ENCODE peak calls at places on chromosomes 6 and 20, in nine cellular contexts. One of them, this sample, is unnamed.

GRCh38 chr6:73752943-73753342 is 56.9 kb downstream of the CD109 start:
- DNase-seq in NCI-H524: no peak
- DNase-seq in NCI-H1092 treated with DMSO at 0.1 percent for 48 hours: no peak
- DNase-seq in psoas muscle: no peak
- DNase-seq in activated CD4-positive, CD25-positive, alpha-beta regulatory T cell: no peak
- DNase-seq in ELR: no peak
- DNase-seq in stimulated activated CD8-positive, alpha-beta memory T cell treated with anti-CD3 and anti-CD28 coated beads, Interleukin-15, amount 100 ng/mL, for 24 hours: no peak
- DNase-seq in kidney: no peak
- DNase-seq in iPS-NIHi11: no peak
- DNase-seq in this sample: no peak

GRCh38 chr6:116629467-116630063 is 13.3 kb downstream of the RSPH4A start:
- DNase-seq in NCI-H524: no peak
- DNase-seq in NCI-H1092 treated with DMSO at 0.1 percent for 48 hours: no peak
- DNase-seq in psoas muscle: no peak
- DNase-seq in activated CD4-positive, CD25-positive, alpha-beta regulatory T cell: no peak
- DNase-seq in ELR: no peak
- DNase-seq in stimulated activated CD8-positive, alpha-beta memory T cell treated with anti-CD3 and anti-CD28 coated beads, Interleukin-15, amount 100 ng/mL, for 24 hours: no peak
- DNase-seq in kidney: no peak
- DNase-seq in iPS-NIHi11: no peak
- DNase-seq in this sample: no peak

GRCh38 chr20:48965189-48965910 is 43.8 kb downstream of the ARFGEF2 start:
- DNase-seq in NCI-H524: peak; percentile 49
- DNase-seq in NCI-H1092 treated with DMSO at 0.1 percent for 48 hours: peak; percentile 8
- DNase-seq in psoas muscle: no peak
- DNase-seq in activated CD4-positive, CD25-positive, alpha-beta regulatory T cell: no peak
- DNase-seq in ELR: no peak
- DNase-seq in stimulated activated CD8-positive, alpha-beta memory T cell treated with anti-CD3 and anti-CD28 coated beads, Interleukin-15, amount 100 ng/mL, for 24 hours: no peak
- DNase-seq in kidney: no peak
- DNase-seq in iPS-NIHi11: no peak
- DNase-seq in this sample: no peak

GRCh38 chr6:40344566-40345185 is 242.5 kb downstream of the LRFN2 start:
- DNase-seq in NCI-H524: no peak
- DNase-seq in NCI-H1092 treated with DMSO at 0.1 percent for 48 hours: no peak
- DNase-seq in psoas muscle: no peak
- DNase-seq in activated CD4-positive, CD25-positive, alpha-beta regulatory T cell: no peak
- DNase-seq in ELR: no peak
- DNase-seq in stimulated activated CD8-positive, alpha-beta memory T cell treated with anti-CD3 and anti-CD28 coated beads, Interleukin-15, amount 100 ng/mL, for 24 hours: no peak
- DNase-seq in kidney: no peak
- DNase-seq in iPS-NIHi11: no peak
- DNase-seq in this sample: no peak

GRCh38 chr20:62712606-62713005 is 4.0 kb downstream of the NTSR1 start:
- DNase-seq in NCI-H524: no peak
- DNase-seq in NCI-H1092 treated with DMSO at 0.1 percent for 48 hours: no peak
- DNase-seq in psoas muscle: no peak
- DNase-seq in activated CD4-positive, CD25-positive, alpha-beta regulatory T cell: no peak
- DNase-seq in ELR: no peak
- DNase-seq in stimulated activated CD8-positive, alpha-beta memory T cell treated with anti-CD3 and anti-CD28 coated beads, Interleukin-15, amount 100 ng/mL, for 24 hours: no peak
- DNase-seq in kidney: peak; percentile 65
- DNase-seq in iPS-NIHi11: no peak
- DNase-seq in this sample: no peak

GRCh38 chr6:65075705-65076104 is 631.3 kb downstream of the EYS start:
- DNase-seq in NCI-H524: no peak
- DNase-seq in NCI-H1092 treated with DMSO at 0.1 percent for 48 hours: no peak
- DNase-seq in psoas muscle: no peak
- DNase-seq in activated CD4-positive, CD25-positive, alpha-beta regulatory T cell: no peak
- DNase-seq in ELR: no peak
- DNase-seq in stimulated activated CD8-positive, alpha-beta memory T cell treated with anti-CD3 and anti-CD28 coated beads, Interleukin-15, amount 100 ng/mL, for 24 hours: no peak
- DNase-seq in kidney: no peak
- DNase-seq in iPS-NIHi11: no peak
- DNase-seq in this sample: no peak

GRCh38 chr20:38156888-38157634 is 8.0 kb downstream of the TGM2 start:
- DNase-seq in NCI-H524: no peak
- DNase-seq in NCI-H1092 treated with DMSO at 0.1 percent for 48 hours: no peak
- DNase-seq in psoas muscle: peak; percentile 55
- DNase-seq in activated CD4-positive, CD25-positive, alpha-beta regulatory T cell: no peak
- DNase-seq in ELR: peak; percentile 36
- DNase-seq in stimulated activated CD8-positive, alpha-beta memory T cell treated with anti-CD3 and anti-CD28 coated beads, Interleukin-15, amount 100 ng/mL, for 24 hours: no peak
- DNase-seq in kidney: peak; percentile 90
- DNase-seq in iPS-NIHi11: no peak
- DNase-seq in this sample: no peak

GRCh38 chr20:44075191-44075949 is 111.6 kb downstream of the JPH2 start:
- DNase-seq in NCI-H524: no peak
- DNase-seq in NCI-H1092 treated with DMSO at 0.1 percent for 48 hours: no peak
- DNase-seq in psoas muscle: no peak
- DNase-seq in activated CD4-positive, CD25-positive, alpha-beta regulatory T cell: no peak
- DNase-seq in ELR: no peak
- DNase-seq in stimulated activated CD8-positive, alpha-beta memory T cell treated with anti-CD3 and anti-CD28 coated beads, Interleukin-15, amount 100 ng/mL, for 24 hours: no peak
- DNase-seq in kidney: peak; percentile 57
- DNase-seq in iPS-NIHi11: no peak
- DNase-seq in this sample: no peak

GRCh38 chr6:44138717-44139350 is 11.5 kb downstream of the TMEM63B start:
- DNase-seq in NCI-H524: no peak
- DNase-seq in NCI-H1092 treated with DMSO at 0.1 percent for 48 hours: no peak
- DNase-seq in psoas muscle: no peak
- DNase-seq in activated CD4-positive, CD25-positive, alpha-beta regulatory T cell: no peak
- DNase-seq in ELR: no peak
- DNase-seq in stimulated activated CD8-positive, alpha-beta memory T cell treated with anti-CD3 and anti-CD28 coated beads, Interleukin-15, amount 100 ng/mL, for 24 hours: no peak
- DNase-seq in kidney: no peak
- DNase-seq in iPS-NIHi11: peak; percentile 45
- DNase-seq in this sample: no peak

GRCh38 chr6:105226598-105227291 is 46.9 kb upstream of the POPDC3 start:
- DNase-seq in NCI-H524: no peak
- DNase-seq in NCI-H1092 treated with DMSO at 0.1 percent for 48 hours: no peak
- DNase-seq in psoas muscle: no peak
- DNase-seq in activated CD4-positive, CD25-positive, alpha-beta regulatory T cell: no peak
- DNase-seq in ELR: peak; percentile 49
- DNase-seq in stimulated activated CD8-positive, alpha-beta memory T cell treated with anti-CD3 and anti-CD28 coated beads, Interleukin-15, amount 100 ng/mL, for 24 hours: no peak
- DNase-seq in kidney: no peak
- DNase-seq in iPS-NIHi11: no peak
- DNase-seq in this sample: no peak

GRCh38 chr20:25686081-25687077 is 10.3 kb downstream of the ZNF337 start:
- DNase-seq in NCI-H524: peak; percentile 95
- DNase-seq in NCI-H1092 treated with DMSO at 0.1 percent for 48 hours: no peak
- DNase-seq in psoas muscle: peak; percentile 63
- DNase-seq in activated CD4-positive, CD25-positive, alpha-beta regulatory T cell: no peak
- DNase-seq in ELR: no peak
- DNase-seq in stimulated activated CD8-positive, alpha-beta memory T cell treated with anti-CD3 and anti-CD28 coated beads, Interleukin-15, amount 100 ng/mL, for 24 hours: no peak
- DNase-seq in kidney: no peak
- DNase-seq in iPS-NIHi11: no peak
- DNase-seq in this sample: no peak

GRCh38 chr6:38215225-38215624 is 395.7 kb downstream of the ZFAND3 start:
- DNase-seq in NCI-H524: no peak
- DNase-seq in NCI-H1092 treated with DMSO at 0.1 percent for 48 hours: peak; percentile 61
- DNase-seq in psoas muscle: no peak
- DNase-seq in activated CD4-positive, CD25-positive, alpha-beta regulatory T cell: no peak
- DNase-seq in ELR: no peak
- DNase-seq in stimulated activated CD8-positive, alpha-beta memory T cell treated with anti-CD3 and anti-CD28 coated beads, Interleukin-15, amount 100 ng/mL, for 24 hours: no peak
- DNase-seq in kidney: no peak
- DNase-seq in iPS-NIHi11: no peak
- DNase-seq in this sample: no peak

GRCh38 chr20:990293-990959 is 11.7 kb downstream of the RSPO4 start:
- DNase-seq in NCI-H524: no peak
- DNase-seq in NCI-H1092 treated with DMSO at 0.1 percent for 48 hours: no peak
- DNase-seq in psoas muscle: no peak
- DNase-seq in activated CD4-positive, CD25-positive, alpha-beta regulatory T cell: no peak
- DNase-seq in ELR: no peak
- DNase-seq in stimulated activated CD8-positive, alpha-beta memory T cell treated with anti-CD3 and anti-CD28 coated beads, Interleukin-15, amount 100 ng/mL, for 24 hours: no peak
- DNase-seq in kidney: no peak
- DNase-seq in iPS-NIHi11: no peak
- DNase-seq in this sample: no peak

GRCh38 chr20:16639027-16639941 is 66.0 kb upstream of the KIF16B start:
- DNase-seq in NCI-H524: no peak
- DNase-seq in NCI-H1092 treated with DMSO at 0.1 percent for 48 hours: no peak
- DNase-seq in psoas muscle: no peak
- DNase-seq in activated CD4-positive, CD25-positive, alpha-beta regulatory T cell: no peak
- DNase-seq in ELR: no peak
- DNase-seq in stimulated activated CD8-positive, alpha-beta memory T cell treated with anti-CD3 and anti-CD28 coated beads, Interleukin-15, amount 100 ng/mL, for 24 hours: no peak
- DNase-seq in kidney: no peak
- DNase-seq in iPS-NIHi11: no peak
- DNase-seq in this sample: no peak

GRCh38 chr6:34462561-34462971 is 3.3 kb upstream of the PACSIN1 start:
- DNase-seq in NCI-H524: peak; percentile 69
- DNase-seq in NCI-H1092 treated with DMSO at 0.1 percent for 48 hours: no peak
- DNase-seq in psoas muscle: no peak
- DNase-seq in activated CD4-positive, CD25-positive, alpha-beta regulatory T cell: no peak
- DNase-seq in ELR: peak; percentile 50
- DNase-seq in stimulated activated CD8-positive, alpha-beta memory T cell treated with anti-CD3 and anti-CD28 coated beads, Interleukin-15, amount 100 ng/mL, for 24 hours: no peak
- DNase-seq in kidney: no peak
- DNase-seq in iPS-NIHi11: peak; percentile 82
- DNase-seq in this sample: peak; percentile 47

GRCh38 chr6:112443666-112444065 is 96.5 kb downstream of the RFPL4B start:
- DNase-seq in NCI-H524: peak; percentile 56
- DNase-seq in NCI-H1092 treated with DMSO at 0.1 percent for 48 hours: no peak
- DNase-seq in psoas muscle: peak; percentile 62
- DNase-seq in activated CD4-positive, CD25-positive, alpha-beta regulatory T cell: no peak
- DNase-seq in ELR: no peak
- DNase-seq in stimulated activated CD8-positive, alpha-beta memory T cell treated with anti-CD3 and anti-CD28 coated beads, Interleukin-15, amount 100 ng/mL, for 24 hours: no peak
- DNase-seq in kidney: peak; percentile 71
- DNase-seq in iPS-NIHi11: no peak
- DNase-seq in this sample: no peak

GRCh38 chr20:63321148-63321831 is 28.3 kb downstream of the COL20A1 start:
- DNase-seq in NCI-H524: no peak
- DNase-seq in NCI-H1092 treated with DMSO at 0.1 percent for 48 hours: no peak
- DNase-seq in psoas muscle: peak; percentile 48
- DNase-seq in activated CD4-positive, CD25-positive, alpha-beta regulatory T cell: no peak
- DNase-seq in ELR: peak; percentile 39
- DNase-seq in stimulated activated CD8-positive, alpha-beta memory T cell treated with anti-CD3 and anti-CD28 coated beads, Interleukin-15, amount 100 ng/mL, for 24 hours: no peak
- DNase-seq in kidney: peak; percentile 67
- DNase-seq in iPS-NIHi11: no peak
- DNase-seq in this sample: no peak

GRCh38 chr6:43014434-43014909 is 423 bp downstream of the KLHDC3 start:
- DNase-seq in NCI-H524: no peak
- DNase-seq in NCI-H1092 treated with DMSO at 0.1 percent for 48 hours: no peak
- DNase-seq in psoas muscle: no peak
- DNase-seq in activated CD4-positive, CD25-positive, alpha-beta regulatory T cell: no peak
- DNase-seq in ELR: peak; percentile 67
- DNase-seq in stimulated activated CD8-positive, alpha-beta memory T cell treated with anti-CD3 and anti-CD28 coated beads, Interleukin-15, amount 100 ng/mL, for 24 hours: no peak
- DNase-seq in kidney: no peak
- DNase-seq in iPS-NIHi11: no peak
- DNase-seq in this sample: no peak

GRCh38 chr20:859661-860294 is 26.3 kb downstream of the FAM110A start:
- DNase-seq in NCI-H524: no peak
- DNase-seq in NCI-H1092 treated with DMSO at 0.1 percent for 48 hours: no peak
- DNase-seq in psoas muscle: no peak
- DNase-seq in activated CD4-positive, CD25-positive, alpha-beta regulatory T cell: no peak
- DNase-seq in ELR: peak; percentile 30
- DNase-seq in stimulated activated CD8-positive, alpha-beta memory T cell treated with anti-CD3 and anti-CD28 coated beads, Interleukin-15, amount 100 ng/mL, for 24 hours: no peak
- DNase-seq in kidney: no peak
- DNase-seq in iPS-NIHi11: no peak
- DNase-seq in this sample: no peak

GRCh38 chr6:64504509-64504908 is 868.9 kb downstream of the PHF3 start:
- DNase-seq in NCI-H524: no peak
- DNase-seq in NCI-H1092 treated with DMSO at 0.1 percent for 48 hours: no peak
- DNase-seq in psoas muscle: no peak
- DNase-seq in activated CD4-positive, CD25-positive, alpha-beta regulatory T cell: no peak
- DNase-seq in ELR: no peak
- DNase-seq in stimulated activated CD8-positive, alpha-beta memory T cell treated with anti-CD3 and anti-CD28 coated beads, Interleukin-15, amount 100 ng/mL, for 24 hours: no peak
- DNase-seq in kidney: no peak
- DNase-seq in iPS-NIHi11: no peak
- DNase-seq in this sample: no peak

GRCh38 chr6:150527100-150527499 is 72.6 kb upstream of the PLEKHG1 start:
- DNase-seq in NCI-H524: no peak
- DNase-seq in NCI-H1092 treated with DMSO at 0.1 percent for 48 hours: no peak
- DNase-seq in psoas muscle: no peak
- DNase-seq in activated CD4-positive, CD25-positive, alpha-beta regulatory T cell: no peak
- DNase-seq in ELR: no peak
- DNase-seq in stimulated activated CD8-positive, alpha-beta memory T cell treated with anti-CD3 and anti-CD28 coated beads, Interleukin-15, amount 100 ng/mL, for 24 hours: no peak
- DNase-seq in kidney: no peak
- DNase-seq in iPS-NIHi11: no peak
- DNase-seq in this sample: no peak

GRCh38 chr6:117555882-117556498 is 46.3 kb downstream of the GOPC start:
- DNase-seq in NCI-H524: peak; percentile 32
- DNase-seq in NCI-H1092 treated with DMSO at 0.1 percent for 48 hours: peak; percentile 9
- DNase-seq in psoas muscle: no peak
- DNase-seq in activated CD4-positive, CD25-positive, alpha-beta regulatory T cell: peak; percentile 22
- DNase-seq in ELR: peak; percentile 56
- DNase-seq in stimulated activated CD8-positive, alpha-beta memory T cell treated with anti-CD3 and anti-CD28 coated beads, Interleukin-15, amount 100 ng/mL, for 24 hours: peak; percentile 24
- DNase-seq in kidney: no peak
- DNase-seq in iPS-NIHi11: peak; percentile 25
- DNase-seq in this sample: peak; percentile 9

GRCh38 chr20:22001886-22002285 is 296.4 kb downstream of the PAX1 start:
- DNase-seq in NCI-H524: no peak
- DNase-seq in NCI-H1092 treated with DMSO at 0.1 percent for 48 hours: no peak
- DNase-seq in psoas muscle: no peak
- DNase-seq in activated CD4-positive, CD25-positive, alpha-beta regulatory T cell: no peak
- DNase-seq in ELR: no peak
- DNase-seq in stimulated activated CD8-positive, alpha-beta memory T cell treated with anti-CD3 and anti-CD28 coated beads, Interleukin-15, amount 100 ng/mL, for 24 hours: no peak
- DNase-seq in kidney: no peak
- DNase-seq in iPS-NIHi11: no peak
- DNase-seq in this sample: no peak

GRCh38 chr6:138404666-138405337 is 779 bp downstream of the HEBP2 start:
- DNase-seq in NCI-H524: peak; percentile 25
- DNase-seq in NCI-H1092 treated with DMSO at 0.1 percent for 48 hours: no peak
- DNase-seq in psoas muscle: peak; percentile 30
- DNase-seq in activated CD4-positive, CD25-positive, alpha-beta regulatory T cell: no peak
- DNase-seq in ELR: peak; percentile 12
- DNase-seq in stimulated activated CD8-positive, alpha-beta memory T cell treated with anti-CD3 and anti-CD28 coated beads, Interleukin-15, amount 100 ng/mL, for 24 hours: peak; percentile 4
- DNase-seq in kidney: peak; percentile 80
- DNase-seq in iPS-NIHi11: no peak
- DNase-seq in this sample: no peak